ENCODE peak calls at places on chromosomes 6 and 20, in five cellular contexts. Y is choroid plexus epithelial cell, D is IMR-90, C is HCT116, W is body of pancreas. E is an unnamed sample.

GRCh38 chr20:60804918-60805631 is 447.0 kb upstream of the CDH4 start:
- DNase-seq in Y (no peak), D (no peak), C (no peak), W (no peak), E (no peak)

GRCh38 chr20:56788671-56789610 is 159.8 kb downstream of the TFAP2C start:
- DNase-seq in Y (peak; percentile 28), D (no peak), C (no peak), W (no peak), E (peak; percentile 81)

GRCh38 chr20:32382102-32382950 is 24.2 kb downstream of the ASXL1 start:
- DNase-seq in Y (no peak), D (no peak), C (no peak), W (no peak), E (no peak)

GRCh38 chr6:90187437-90188049 is 109.1 kb downstream of the BACH2 start:
- DNase-seq in Y (no peak), D (no peak), C (no peak), W (no peak), E (no peak)

GRCh38 chr6:98433325-98433724 is 401.0 kb upstream of the POU3F2 start:
- DNase-seq in Y (no peak), D (no peak), C (no peak), W (no peak), E (no peak)

GRCh38 chr6:130906736-130907381 is 79.7 kb downstream of the SMLR1 start:
- DNase-seq in Y (peak; percentile 69), D (peak; percentile 88), C (no peak), W (no peak), E (peak; percentile 79)

GRCh38 chr6:13577926-13578325 is 3.5 kb downstream of the SIRT5 start:
- DNase-seq in Y (no peak), D (no peak), C (no peak), W (no peak), E (no peak)

GRCh38 chr6:3068329-3069223 is at the start of gene RIPK1:
- DNase-seq in Y (peak; percentile 88), D (peak; percentile 84), C (peak; percentile 69), W (peak; percentile 95), E (peak; percentile 78)

GRCh38 chr6:132084811-132085509 is 133.8 kb upstream of the CCN2 start:
- DNase-seq in Y (peak; percentile 97), D (peak; percentile 99), C (no peak), W (no peak), E (peak; percentile 81)

GRCh38 chr6:167968091-167968490 is 29.4 kb upstream of the KIF25 start:
- DNase-seq in Y (peak; percentile 22), D (no peak), C (peak; percentile 16), W (no peak), E (peak; percentile 10)

GRCh38 chr6:16758163-16758975 is 2.9 kb downstream of the ATXN1 start:
- DNase-seq in Y (peak; percentile 53), D (no peak), C (no peak), W (no peak), E (peak; percentile 34)

GRCh38 chr20:23585449-23585807 is 17.1 kb upstream of the CST9L start:
- DNase-seq in Y (no peak), D (no peak), C (no peak), W (no peak), E (no peak)

GRCh38 chr20:25015986-25016385 is 23.4 kb upstream of the APMAP start:
- DNase-seq in Y (no peak), D (no peak), C (no peak), W (no peak), E (no peak)

GRCh38 chr20:34532320-34532719 is 16.1 kb downstream of the DYNLRB1 start:
- DNase-seq in Y (no peak), D (no peak), C (no peak), W (no peak), E (no peak)

GRCh38 chr6:35601331-35602132 is 87.2 kb downstream of the FKBP5 start:
- DNase-seq in Y (peak; percentile 98), D (peak; percentile 93), C (peak; percentile 72), W (peak; percentile 75), E (peak; percentile 98)

GRCh38 chr6:44221291-44221960 is 2.0 kb upstream of the SLC29A1 start:
- DNase-seq in Y (peak; percentile 79), D (peak; percentile 62), C (no peak), W (peak; percentile 97), E (peak; percentile 76)

GRCh38 chr6:11900662-11901598 is 111.2 kb upstream of the HIVEP1 start:
- DNase-seq in Y (no peak), D (no peak), C (no peak), W (no peak), E (no peak)
- H3K4me3 ChIP-seq in Y (no peak overlapping the region), D (no peak overlapping the region), C (no peak overlapping the region), W (no peak overlapping the region), E (no peak overlapping the region)

DNA sequence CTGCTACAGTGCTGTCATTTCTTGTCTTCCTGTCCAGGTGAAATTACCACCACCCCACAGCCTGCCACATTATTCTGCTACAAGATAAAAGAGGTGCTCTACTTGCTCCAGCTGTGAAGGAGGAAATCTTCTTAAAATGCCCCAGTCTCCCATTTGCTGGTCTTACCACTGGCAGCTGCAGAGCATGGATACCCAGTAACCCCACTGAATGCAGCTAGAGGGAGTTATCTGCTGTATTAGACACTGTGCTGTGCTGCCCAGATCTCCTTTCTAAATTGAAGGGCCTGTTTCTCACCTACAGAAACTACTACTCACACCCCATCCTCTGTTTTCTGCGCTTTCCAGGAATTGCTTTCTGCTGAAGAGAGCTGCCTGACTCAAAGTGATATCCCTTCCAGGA is 517.8 kb downstream of the PKHD1 start:
- DNase-seq in Y (no peak), D (no peak), C (no peak), W (no peak), E (no peak)
- TF ChIP-seq CTCF in Y (no peak), D (no peak), C (no peak), W (no peak), E (no peak)

GRCh38 chr6:28135393-28135792 is 6.3 kb upstream of the ZKSCAN8 start:
- DNase-seq in Y (no peak), D (no peak), C (no peak), W (no peak), E (no peak)
- H3K4me3 ChIP-seq in Y (no peak overlapping the region), D (no peak overlapping the region), C (peak overlapping the region; percentile 90), W (no peak overlapping the region), E (peak overlapping the region; percentile 66)

GRCh38 chr6:129733290-129733689 is 23.3 kb upstream of the ARHGAP18 start:
- DNase-seq in Y (no peak), D (no peak), C (no peak), W (no peak), E (no peak)
- TF ChIP-seq CTCF in Y (no peak), D (no peak), C (no peak), W (no peak), E (no peak)

GRCh38 chr20:21968486-21968885 is 263.0 kb downstream of the PAX1 start:
- DNase-seq in Y (no peak), D (no peak), C (no peak), W (no peak), E (peak; percentile 36)
- H3K4me3 ChIP-seq in Y (no peak overlapping the region), D (no peak overlapping the region), C (no peak overlapping the region), W (no peak overlapping the region), E (no peak overlapping the region)

GRCh38 chr6:159487636-159488035 is 205.4 kb downstream of the SOD2 start:
- DNase-seq in Y (peak; percentile 43), D (peak; percentile 1), C (no peak), W (no peak), E (peak; percentile 36)
- TF ChIP-seq CTCF in Y (no peak), D (no peak), C (no peak), W (no peak), E (no peak)

DNA sequence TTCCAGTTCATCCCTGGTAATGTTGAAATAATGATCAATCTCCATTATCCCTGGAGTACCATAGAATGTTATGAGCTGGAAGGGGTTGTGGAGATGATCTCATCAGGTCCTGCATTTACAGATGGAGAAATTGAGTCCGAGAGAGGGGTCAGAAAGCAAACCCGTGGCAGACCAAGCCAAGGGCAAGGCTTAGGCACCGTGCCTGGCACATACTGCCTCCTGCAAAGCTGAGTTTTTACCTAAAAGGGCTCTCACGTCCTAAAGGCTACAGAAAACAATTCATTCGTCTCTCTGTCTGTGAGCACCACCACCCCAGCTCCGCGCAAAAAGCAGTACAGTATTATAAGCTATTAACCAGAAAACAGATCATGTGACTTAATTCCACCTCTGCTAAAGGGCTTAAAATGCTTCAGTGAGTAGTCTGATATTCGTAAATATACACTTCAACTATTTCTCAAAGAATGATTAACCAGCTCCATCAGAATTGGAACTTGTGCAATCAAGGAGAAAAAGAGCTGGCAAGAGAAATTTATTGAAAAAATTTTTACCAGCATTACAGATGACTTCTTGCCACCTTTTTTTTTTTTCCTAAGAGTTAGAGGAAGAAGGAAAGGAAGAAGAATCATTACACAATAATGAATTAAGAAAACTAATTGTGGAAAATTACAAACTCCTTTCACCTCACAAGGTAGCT is 3.4 kb upstream of the PARD6B start:
- DNase-seq in Y (no peak), D (no peak), C (no peak), W (peak; percentile 43), E (peak; percentile 53)
- H3K4me3 ChIP-seq in Y (no peak overlapping the region), D (no peak overlapping the region), C (no peak overlapping the region), W (no peak overlapping the region), E (no peak overlapping the region)

GRCh38 chr6:46605091-46605797 is 47.4 kb downstream of the CYP39A1 start:
- DNase-seq in Y (no peak), D (no peak), C (no peak), W (no peak), E (no peak)

GRCh38 chr6:46610862-46611553 is 41.6 kb downstream of the CYP39A1 start:
- DNase-seq in Y (no peak), D (no peak), C (no peak), W (no peak), E (no peak)

DNA sequence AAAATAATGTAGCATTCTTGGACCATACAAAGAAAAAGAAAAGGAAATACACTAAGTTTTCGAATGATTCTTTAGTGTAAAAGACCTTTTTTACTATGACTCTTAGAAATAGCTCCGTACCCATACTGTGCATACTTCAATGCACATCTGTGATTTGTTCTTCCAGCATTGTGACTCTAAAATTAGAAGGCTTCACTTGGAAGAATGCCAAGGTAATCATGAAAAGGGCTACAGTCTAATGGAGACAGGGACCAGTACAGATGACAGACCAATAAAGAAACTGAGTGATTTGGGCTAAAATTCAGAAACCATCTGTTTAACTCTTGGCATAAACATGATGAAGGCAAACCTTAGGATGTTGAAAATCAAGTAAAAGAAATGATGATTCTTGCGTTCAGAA is 46.3 kb downstream of the CYP39A1 start:
- DNase-seq in Y (peak; percentile 10), D (no peak), C (no peak), W (no peak), E (peak; percentile 5)
- TF ChIP-seq CTCF in Y (no peak), D (no peak), C (no peak), W (no peak), E (no peak)